ENCODE peak calls at places on chromosomes 3 and 15, in nine cellular contexts. One of them, this sample, is unnamed.

GRCh38 chr3:82938821-82939328 is 1177.4 kb upstream of the GBE1 start:
- DNase-seq in K562: no peak
- DNase-seq in GM23338: no peak
- DNase-seq in SK-N-SH: peak; percentile 10
- DNase-seq in Panc1: no peak
- DNase-seq in transverse colon: peak; percentile 6
- DNase-seq in stomach: no peak
- DNase-seq in endothelial cell of umbilical vein: no peak
- DNase-seq in spleen: peak; percentile 59
- DNase-seq in this sample: no peak

GRCh38 chr3:194158942-194159439 is 23.0 kb downstream of the HES1 start:
- DNase-seq in transverse colon: no peak
- DNase-seq in spleen: no peak
- DNase-seq in SK-N-SH: no peak
- DNase-seq in Panc1: no peak
- DNase-seq in endothelial cell of umbilical vein: no peak
- DNase-seq in GM23338: no peak
- DNase-seq in stomach: peak; percentile 66
- DNase-seq in K562: no peak
- DNase-seq in this sample: peak; percentile 75

GRCh38 chr15:47768730-47769129 is 51.4 kb downstream of the SEMA6D start:
- DNase-seq in endothelial cell of umbilical vein: no peak
- DNase-seq in SK-N-SH: no peak
- DNase-seq in stomach: no peak
- DNase-seq in K562: no peak
- DNase-seq in Panc1: no peak
- DNase-seq in GM23338: no peak
- DNase-seq in transverse colon: no peak
- DNase-seq in spleen: no peak
- DNase-seq in this sample: no peak

GRCh38 chr3:161163297-161163696 is 57.8 kb upstream of the NMD3 start:
- DNase-seq in transverse colon: no peak
- DNase-seq in Panc1: peak; percentile 42
- DNase-seq in spleen: no peak
- DNase-seq in K562: no peak
- DNase-seq in SK-N-SH: no peak
- DNase-seq in stomach: no peak
- DNase-seq in GM23338: peak; percentile 32
- DNase-seq in endothelial cell of umbilical vein: peak; percentile 54
- DNase-seq in this sample: no peak

GRCh38 chr15:67024322-67024997 is 40.9 kb upstream of the SMAD3 start:
- DNase-seq in GM23338: no peak
- DNase-seq in K562: peak; percentile 63
- DNase-seq in SK-N-SH: peak; percentile 51
- DNase-seq in spleen: no peak
- DNase-seq in Panc1: peak; percentile 82
- DNase-seq in stomach: peak; percentile 76
- DNase-seq in endothelial cell of umbilical vein: peak; percentile 92
- DNase-seq in transverse colon: peak; percentile 77
- DNase-seq in this sample: peak; percentile 79

GRCh38 chr3:15330031-15330596 is 2.3 kb downstream of the SH3BP5 start:
- DNase-seq in stomach: no peak
- DNase-seq in transverse colon: peak; percentile 41
- DNase-seq in GM23338: no peak
- DNase-seq in spleen: no peak
- DNase-seq in K562: peak; percentile 38
- DNase-seq in SK-N-SH: no peak
- DNase-seq in Panc1: no peak
- DNase-seq in endothelial cell of umbilical vein: peak; percentile 71
- DNase-seq in this sample: peak; percentile 67

GRCh38 chr15:40825661-40826088 is 2.8 kb downstream of the PPP1R14D start:
- DNase-seq in spleen: no peak
- DNase-seq in transverse colon: peak; percentile 80
- DNase-seq in K562: no peak
- DNase-seq in GM23338: no peak
- DNase-seq in SK-N-SH: no peak
- DNase-seq in endothelial cell of umbilical vein: no peak
- DNase-seq in stomach: peak; percentile 41
- DNase-seq in Panc1: no peak
- DNase-seq in this sample: no peak

GRCh38 chr3:150843241-150843640 is 62.0 kb downstream of the MINDY4B start:
- DNase-seq in GM23338: no peak
- DNase-seq in K562: no peak
- DNase-seq in spleen: no peak
- DNase-seq in SK-N-SH: no peak
- DNase-seq in stomach: no peak
- DNase-seq in transverse colon: no peak
- DNase-seq in Panc1: no peak
- DNase-seq in endothelial cell of umbilical vein: no peak
- DNase-seq in this sample: no peak

GRCh38 chr3:126134219-126134975 is 46.0 kb downstream of the ALDH1L1 start:
- DNase-seq in GM23338: peak; percentile 89
- DNase-seq in Panc1: peak; percentile 17
- DNase-seq in SK-N-SH: peak; percentile 87
- DNase-seq in transverse colon: peak; percentile 65
- DNase-seq in stomach: peak; percentile 60
- DNase-seq in spleen: peak; percentile 80
- DNase-seq in endothelial cell of umbilical vein: peak; percentile 42
- DNase-seq in K562: peak; percentile 62
- DNase-seq in this sample: peak; percentile 36

GRCh38 chr3:173398111-173398479 is 551 bp downstream of the NLGN1 start:
- DNase-seq in transverse colon: no peak
- DNase-seq in GM23338: peak; percentile 59
- DNase-seq in SK-N-SH: no peak
- DNase-seq in endothelial cell of umbilical vein: no peak
- DNase-seq in spleen: no peak
- DNase-seq in Panc1: no peak
- DNase-seq in stomach: no peak
- DNase-seq in K562: no peak
- DNase-seq in this sample: no peak

GRCh38 chr3:10471337-10471721 is 34.1 kb downstream of the ATP2B2 start:
- DNase-seq in GM23338: peak; percentile 28
- DNase-seq in SK-N-SH: no peak
- DNase-seq in spleen: no peak
- DNase-seq in transverse colon: no peak
- DNase-seq in K562: no peak
- DNase-seq in endothelial cell of umbilical vein: no peak
- DNase-seq in Panc1: no peak
- DNase-seq in stomach: no peak
- DNase-seq in this sample: no peak

GRCh38 chr3:113211370-113212154 is at the start of gene BOC:
- DNase-seq in stomach: no peak
- DNase-seq in spleen: no peak
- DNase-seq in SK-N-SH: peak; percentile 76
- DNase-seq in K562: no peak
- DNase-seq in transverse colon: no peak
- DNase-seq in Panc1: no peak
- DNase-seq in GM23338: peak; percentile 75
- DNase-seq in endothelial cell of umbilical vein: peak; percentile 10
- DNase-seq in this sample: no peak

GRCh38 chr3:190728574-190729246 is 133.8 kb downstream of the GMNC start:
- DNase-seq in spleen: no peak
- DNase-seq in SK-N-SH: no peak
- DNase-seq in GM23338: no peak
- DNase-seq in K562: no peak
- DNase-seq in endothelial cell of umbilical vein: no peak
- DNase-seq in stomach: no peak
- DNase-seq in Panc1: no peak
- DNase-seq in transverse colon: no peak
- DNase-seq in this sample: no peak

GRCh38 chr3:12336099-12336498 is 47.2 kb downstream of the PPARG start:
- DNase-seq in SK-N-SH: no peak
- DNase-seq in endothelial cell of umbilical vein: no peak
- DNase-seq in GM23338: no peak
- DNase-seq in transverse colon: no peak
- DNase-seq in K562: no peak
- DNase-seq in spleen: no peak
- DNase-seq in Panc1: no peak
- DNase-seq in stomach: no peak
- DNase-seq in this sample: no peak
- TF ChIP-seq POLR2AphosphoS5 in SK-N-SH: no peak
- TF ChIP-seq POLR2AphosphoS5 in endothelial cell of umbilical vein: no peak
- TF ChIP-seq POLR2AphosphoS5 in GM23338: no peak
- TF ChIP-seq POLR2AphosphoS5 in transverse colon: no peak
- TF ChIP-seq POLR2AphosphoS5 in K562: no peak
- TF ChIP-seq POLR2AphosphoS5 in spleen: no peak
- TF ChIP-seq POLR2AphosphoS5 in Panc1: no peak
- TF ChIP-seq POLR2AphosphoS5 in stomach: no peak
- TF ChIP-seq POLR2AphosphoS5 in this sample: no peak

GRCh38 chr3:24318668-24319287 is 175.9 kb downstream of the THRB start:
- DNase-seq in SK-N-SH: no peak
- DNase-seq in Panc1: no peak
- DNase-seq in spleen: no peak
- DNase-seq in endothelial cell of umbilical vein: no peak
- DNase-seq in stomach: no peak
- DNase-seq in transverse colon: no peak
- DNase-seq in K562: no peak
- DNase-seq in GM23338: no peak
- DNase-seq in this sample: no peak

GRCh38 chr3:24315342-24315741 is 179.3 kb downstream of the THRB start:
- DNase-seq in spleen: no peak
- DNase-seq in SK-N-SH: no peak
- DNase-seq in endothelial cell of umbilical vein: no peak
- DNase-seq in GM23338: no peak
- DNase-seq in K562: no peak
- DNase-seq in transverse colon: no peak
- DNase-seq in Panc1: no peak
- DNase-seq in stomach: no peak
- DNase-seq in this sample: no peak

GRCh38 chr3:24315991-24316390 is 178.7 kb downstream of the THRB start:
- DNase-seq in K562: no peak
- DNase-seq in SK-N-SH: no peak
- DNase-seq in spleen: no peak
- DNase-seq in GM23338: no peak
- DNase-seq in Panc1: no peak
- DNase-seq in endothelial cell of umbilical vein: no peak
- DNase-seq in stomach: no peak
- DNase-seq in transverse colon: no peak
- DNase-seq in this sample: no peak

GRCh38 chr3:24311881-24312280 is 182.8 kb downstream of the THRB start:
- DNase-seq in SK-N-SH: no peak
- DNase-seq in transverse colon: no peak
- DNase-seq in spleen: no peak
- DNase-seq in K562: no peak
- DNase-seq in GM23338: no peak
- DNase-seq in endothelial cell of umbilical vein: no peak
- DNase-seq in stomach: no peak
- DNase-seq in Panc1: no peak
- DNase-seq in this sample: no peak

GRCh38 chr3:24316887-24317383 is 177.7 kb downstream of the THRB start:
- DNase-seq in endothelial cell of umbilical vein: no peak
- DNase-seq in stomach: peak; percentile 44
- DNase-seq in spleen: no peak
- DNase-seq in SK-N-SH: no peak
- DNase-seq in GM23338: no peak
- DNase-seq in K562: no peak
- DNase-seq in transverse colon: peak; percentile 68
- DNase-seq in Panc1: no peak
- DNase-seq in this sample: no peak
- H3K4me3 ChIP-seq in endothelial cell of umbilical vein: no peak overlapping the region
- H3K4me3 ChIP-seq in stomach: no peak overlapping the region
- H3K4me3 ChIP-seq in spleen: no peak overlapping the region
- H3K4me3 ChIP-seq in SK-N-SH: no peak overlapping the region
- H3K4me3 ChIP-seq in GM23338: no peak overlapping the region
- H3K4me3 ChIP-seq in K562: no peak overlapping the region
- H3K4me3 ChIP-seq in transverse colon: no peak overlapping the region
- H3K4me3 ChIP-seq in Panc1: no peak overlapping the region
- H3K4me3 ChIP-seq in this sample: no peak overlapping the region

DNA sequence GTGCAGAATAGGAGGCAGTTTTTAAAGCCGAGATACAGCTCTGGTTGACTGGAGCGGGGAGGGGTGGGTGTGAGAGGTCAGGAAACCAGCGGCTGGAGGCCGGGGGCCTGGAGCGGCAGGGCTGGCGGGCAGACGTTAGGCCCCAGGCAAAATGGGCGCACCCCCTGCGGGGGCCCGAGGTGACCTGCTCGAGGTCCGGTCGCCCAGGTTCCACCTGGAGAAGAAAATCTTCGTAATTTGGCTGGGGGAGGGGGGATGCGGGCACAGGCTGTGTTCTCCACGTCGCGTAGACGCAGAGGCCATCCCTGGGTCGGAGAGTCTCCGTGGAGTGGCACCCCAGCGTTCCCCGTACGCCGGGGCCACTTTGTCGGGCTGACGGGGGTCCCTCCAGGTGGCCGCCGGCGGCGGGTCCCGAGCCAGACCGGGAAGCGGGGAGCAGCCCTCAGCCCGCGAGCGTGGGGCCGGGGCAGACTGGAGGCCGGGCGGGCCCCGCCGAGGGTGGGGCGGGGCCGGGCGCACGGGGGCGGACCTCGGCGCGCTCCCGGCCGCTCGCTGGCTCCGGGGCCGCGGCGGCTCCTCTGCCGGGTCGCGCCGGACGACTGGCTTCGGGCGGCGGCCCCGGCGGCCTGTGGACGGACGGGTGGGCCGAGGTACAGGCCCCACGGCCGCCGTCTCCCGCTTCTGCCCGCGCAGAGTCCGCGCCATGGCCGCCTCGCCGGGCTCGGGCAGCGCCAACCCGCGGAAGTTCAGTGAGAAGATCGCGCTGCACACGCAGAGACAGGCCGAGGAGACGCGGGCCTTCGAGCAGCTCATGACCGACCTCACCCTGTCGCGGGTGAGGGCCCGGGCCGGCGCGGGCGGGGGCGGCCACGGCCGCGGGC is at the start of gene CRTC3:
- DNase-seq in spleen: peak; percentile 91
- DNase-seq in endothelial cell of umbilical vein: peak; percentile 49
- DNase-seq in SK-N-SH: peak; percentile 94
- DNase-seq in GM23338: peak; percentile 48
- DNase-seq in stomach: peak; percentile 50
- DNase-seq in K562: peak; percentile 92
- DNase-seq in Panc1: no peak
- DNase-seq in transverse colon: peak; percentile 60
- DNase-seq in this sample: peak; percentile 52
- TF ChIP-seq POLR2AphosphoS5 in spleen: peak; percentile 80
- TF ChIP-seq POLR2AphosphoS5 in endothelial cell of umbilical vein: peak; percentile 60
- TF ChIP-seq POLR2AphosphoS5 in SK-N-SH: peak; percentile 54
- TF ChIP-seq POLR2AphosphoS5 in GM23338: no peak
- TF ChIP-seq POLR2AphosphoS5 in stomach: no peak
- TF ChIP-seq POLR2AphosphoS5 in K562: no peak
- TF ChIP-seq POLR2AphosphoS5 in Panc1: peak; percentile 82
- TF ChIP-seq POLR2AphosphoS5 in transverse colon: peak; percentile 46
- TF ChIP-seq POLR2AphosphoS5 in this sample: peak; percentile 54

DNA sequence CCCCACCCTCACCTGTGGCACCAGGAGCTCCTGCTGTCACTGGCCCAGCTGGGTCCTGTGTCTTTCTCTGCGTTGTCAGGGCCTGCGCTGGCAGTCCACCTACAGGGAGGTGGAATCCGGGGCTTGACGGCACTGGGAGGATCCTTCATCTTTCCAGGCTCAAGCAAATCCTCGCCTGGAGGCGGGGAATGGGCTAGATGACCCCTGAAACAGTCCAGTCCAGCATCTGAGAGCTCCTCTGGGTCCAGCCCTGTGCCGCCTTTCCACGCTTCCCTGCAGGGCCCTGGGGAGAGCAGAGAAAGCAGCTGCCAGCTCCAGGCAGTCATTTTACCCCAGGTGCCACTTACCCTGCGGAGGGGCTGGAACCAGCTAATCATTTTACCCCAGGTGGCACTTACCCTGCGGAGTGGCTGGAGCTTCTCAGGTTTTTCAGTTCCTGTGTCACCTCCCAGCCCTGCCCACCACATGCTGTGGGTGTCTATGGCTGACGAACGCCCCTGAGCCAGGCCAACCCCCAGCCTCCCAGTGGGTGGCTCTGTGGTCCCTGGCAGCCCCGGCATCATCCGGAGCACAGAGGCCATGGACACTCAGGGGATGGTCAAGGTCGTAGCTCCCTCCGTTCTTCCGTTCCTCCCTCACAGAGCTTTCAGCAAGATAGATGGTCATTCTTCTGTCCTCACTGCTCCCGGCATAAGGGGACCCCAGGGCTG is 17.9 kb upstream of the ADIPOQ start:
- DNase-seq in endothelial cell of umbilical vein: no peak
- DNase-seq in SK-N-SH: no peak
- DNase-seq in GM23338: peak; percentile 20
- DNase-seq in Panc1: no peak
- DNase-seq in K562: no peak
- DNase-seq in spleen: no peak
- DNase-seq in transverse colon: no peak
- DNase-seq in stomach: no peak
- DNase-seq in this sample: no peak
- H3K4me3 ChIP-seq in endothelial cell of umbilical vein: no peak overlapping the region
- H3K4me3 ChIP-seq in SK-N-SH: no peak overlapping the region
- H3K4me3 ChIP-seq in GM23338: peak overlapping the region; percentile 64
- H3K4me3 ChIP-seq in Panc1: no peak overlapping the region
- H3K4me3 ChIP-seq in K562: no peak overlapping the region
- H3K4me3 ChIP-seq in spleen: no peak overlapping the region
- H3K4me3 ChIP-seq in transverse colon: no peak overlapping the region
- H3K4me3 ChIP-seq in stomach: no peak overlapping the region
- H3K4me3 ChIP-seq in this sample: no peak overlapping the region